ENCODE peak calls at places on chromosomes 11 and 22, in seven cellular contexts. K is GM20000; N is stimulated activated CD4-positive, alpha-beta T cell treated with anti-CD3 and anti-CD28 coated beads, Interleukin-15, amount 100 ng/mL, for 24 hours; E is NCI-H774; Q is activated CD8-positive, alpha-beta memory T cell treated with anti-CD3 and anti-CD28 coated beads, Interleukin-2, amount 50 U/mL, for 48 hours; S is AG10803; G is head of caudate nucleus. I is an unnamed sample.

GRCh38 chr22:45204751-45205623 is 35.7 kb downstream of the KIAA0930 start:
- DNase-seq in E (no peak), S (no peak), G (peak; percentile 37), K (no peak), Q (no peak), N (no peak), I (no peak)

GRCh38 chr22:50739894-50740293 is 1.9 kb downstream of the ACR start:
- DNase-seq in S (no peak), K (no peak), E (peak; percentile 43), N (no peak), Q (peak; percentile 36), G (no peak), I (no peak)

GRCh38 chr11:106288988-106289387 is 211.5 kb downstream of the AASDHPPT start:
- DNase-seq in N (no peak), K (no peak), E (no peak), Q (no peak), S (no peak), G (no peak), I (no peak)

GRCh38 chr11:114180301-114181055 is 115.7 kb upstream of the NNMT start:
- DNase-seq in G (no peak), K (no peak), S (no peak), Q (no peak), E (peak; percentile 36), N (no peak), I (peak; percentile 39)

GRCh38 chr22:44210721-44211120 is 30.0 kb downstream of the PARVG start:
- DNase-seq in K (no peak), S (peak; percentile 88), N (no peak), Q (no peak), G (no peak), E (no peak), I (no peak)

GRCh38 chr11:46896719-46897406 is 21.5 kb downstream of the LRP4 start:
- DNase-seq in N (peak; percentile 9), Q (no peak), K (peak; percentile 63), E (no peak), S (peak; percentile 39), G (no peak), I (no peak)

GRCh38 chr11:47466701-47467250 is 17.8 kb upstream of the RAPSN start:
- DNase-seq in K (no peak), E (peak; percentile 22), S (peak; percentile 18), Q (no peak), N (no peak), G (peak; percentile 72), I (peak; percentile 35)

GRCh38 chr11:114019574-114019973 is 39.9 kb upstream of the ZBTB16 start:
- DNase-seq in G (no peak), N (no peak), E (no peak), K (no peak), Q (no peak), S (no peak), I (no peak)

GRCh38 chr11:78690588-78690987 is 115.9 kb upstream of the NARS2 start:
- DNase-seq in E (no peak), Q (no peak), K (no peak), N (no peak), S (no peak), G (no peak), I (no peak)

GRCh38 chr11:7964873-7965272 is 374 bp downstream of the NLRP10 start:
- DNase-seq in E (no peak), K (no peak), N (no peak), Q (no peak), G (no peak), S (peak; percentile 75), I (no peak)

GRCh38 chr22:36506637-36507517 is at the start of gene FOXRED2:
- DNase-seq in N (peak; percentile 92), K (peak; percentile 99), G (peak; percentile 93), E (peak; percentile 70), Q (peak; percentile 94), S (peak; percentile 71), I (peak; percentile 32)

GRCh38 chr22:50262460-50262911 is 1.0 kb upstream of the MAPK12 start:
- DNase-seq in G (no peak), K (no peak), Q (no peak), S (no peak), E (no peak), N (peak; percentile 38), I (no peak)

I was measured in NCI-H1417 treated with DMSO at 0.1 percent for 48 hours.